ENCODE peak calls at places on chromosomes 4 and X, in seven cellular contexts. X, O, R, Q, C, K and N are unnamed samples.
A peak's percentile ranks its signal among the peaks of the same experiment; 100 is the strongest.

GRCh38 chr4:163113921-163114703 is 52.6 kb downstream of the NAF1 start:
- DNase-seq in R (no peak), K (no peak), O (no peak), C (no peak), Q (no peak), X (no peak), N (no peak)

GRCh38 chrX:41695464-41695863 is 6.7 kb downstream of the GPR34 start:
- DNase-seq in C (no peak), K (no peak), O (no peak), X (peak; percentile 4), Q (no peak), R (no peak), N (no peak)

GRCh38 chr4:80192937-80193336 is 4.4 kb upstream of the PRDM8 start:
- DNase-seq in O (no peak), R (no peak), C (no peak), Q (no peak), K (no peak), X (no peak), N (no peak)

GRCh38 chr4:101792056-101792575 is 1.6 kb downstream of the BANK1 start:
- DNase-seq in K (no peak), C (no peak), O (no peak), Q (no peak), X (no peak), R (no peak), N (no peak)

GRCh38 chrX:129797251-129797906 is 17.6 kb downstream of the SASH3 start:
- DNase-seq in C (no peak), X (no peak), K (no peak), R (no peak), O (no peak), Q (no peak), N (no peak)

GRCh38 chrX:107228486-107228819 is 22.0 kb downstream of the DNAAF6 start:
- DNase-seq in C (no peak), O (no peak), Q (no peak), K (no peak), R (no peak), X (no peak), N (no peak)

GRCh38 chrX:16022580-16023170 is 100.7 kb upstream of the GRPR start:
- DNase-seq in R (no peak), K (no peak), C (no peak), X (no peak), O (no peak), Q (no peak), N (no peak)

GRCh38 chr4:54719378-54719777 is 61.6 kb downstream of the KIT start:
- DNase-seq in X (no peak), C (no peak), R (no peak), Q (no peak), K (no peak), O (no peak), N (peak; percentile 11)

GRCh38 chr4:153809307-153809706 is 20.4 kb upstream of the SFRP2 start:
- DNase-seq in R (no peak), X (no peak), O (no peak), C (no peak), K (no peak), Q (peak; percentile 55), N (no peak)

GRCh38 chrX:85024562-85024961 is 20.9 kb downstream of the APOOL start:
- DNase-seq in C (no peak), O (no peak), R (no peak), Q (no peak), X (no peak), K (no peak), N (no peak)

GRCh38 chr4:76301068-76301774 is 5.3 kb upstream of the STBD1 start:
- DNase-seq in K (no peak), O (no peak), R (no peak), X (no peak), C (no peak), Q (peak; percentile 96), N (peak; percentile 67)

GRCh38 chr4:119046263-119046662 is 89.4 kb upstream of the MYOZ2 start:
- DNase-seq in R (peak; percentile 91), O (no peak), C (no peak), Q (no peak), K (peak; percentile 89), X (no peak), N (no peak)

GRCh38 chr4:84498203-84499026 is 677 bp downstream of the NKX6-1 start:
- DNase-seq in O (no peak), X (peak; percentile 63), Q (no peak), K (peak; percentile 62), C (no peak), R (peak; percentile 58), N (no peak)

GRCh38 chrX:141405486-141405877 is 163.2 kb upstream of the SPANXC start:
- DNase-seq in Q (no peak), C (no peak), O (no peak), K (no peak), R (no peak), X (no peak), N (peak; percentile 2)

GRCh38 chr4:179989975-179990374 is 2253.2 kb upstream of the TENM3 start:
- DNase-seq in C (no peak), X (no peak), O (no peak), K (no peak), Q (peak; percentile 84), R (no peak), N (no peak)

GRCh38 chr4:133151681-133152329 is 2.7 kb downstream of the PCDH10 start:
- DNase-seq in O (no peak), Q (no peak), X (peak; percentile 75), C (no peak), R (peak; percentile 45), K (peak; percentile 58), N (peak; percentile 9)

GRCh38 chrX:34859191-34859590 is 83.4 kb upstream of the FAM47B start:
- DNase-seq in C (no peak), O (no peak), X (no peak), R (no peak), K (no peak), Q (no peak), N (no peak)

GRCh38 chr4:24067781-24068193 is 177.9 kb upstream of the PPARGC1A start:
- DNase-seq in O (no peak), K (peak; percentile 43), Q (no peak), R (no peak), X (no peak), C (no peak), N (peak; percentile 38)

GRCh38 chr4:174005422-174005821 is 278.0 kb downstream of the FBXO8 start:
- DNase-seq in O (no peak), R (no peak), Q (no peak), X (no peak), C (no peak), K (peak; percentile 20), N (no peak)

GRCh38 chr4:44447563-44448504 is 775 bp downstream of the KCTD8 start:
- DNase-seq in O (no peak), R (peak; percentile 39), K (peak; percentile 72), Q (peak; percentile 2), X (peak; percentile 65), C (peak; percentile 16), N (no peak)

GRCh38 chr4:169059294-169060201 is 49.5 kb upstream of the CBR4 start:
- DNase-seq in R (peak; percentile 51), K (peak; percentile 82), O (no peak), X (no peak), C (no peak), Q (no peak), N (no peak)

GRCh38 chr4:57291911-57292310 is 181.7 kb upstream of the IGFBP7 start:
- DNase-seq in X (no peak), C (no peak), O (no peak), R (no peak), K (no peak), Q (no peak), N (no peak)

GRCh38 chr4:76640252-76640925 is 205.4 kb downstream of the SHROOM3 start:
- DNase-seq in C (no peak), K (no peak), Q (no peak), R (no peak), O (no peak), X (peak; percentile 29), N (no peak)

GRCh38 chrX:139448996-139449395 is 81.5 kb upstream of the F9 start:
- DNase-seq in Q (no peak), O (no peak), C (no peak), R (no peak), K (no peak), X (no peak), N (no peak)

GRCh38 chr4:68184923-68185322 is 55.3 kb upstream of the TMPRSS11F start:
- DNase-seq in O (no peak), R (no peak), K (no peak), Q (no peak), C (no peak), X (no peak), N (no peak)

GRCh38 chr4:125387770-125388169 is 73.0 kb downstream of the FAT4 start:
- DNase-seq in O (no peak), C (no peak), Q (no peak), K (no peak), X (no peak), R (no peak), N (no peak)

GRCh38 chr4:13525606-13526281 is 18.6 kb downstream of the NKX3-2 start:
- DNase-seq in X (peak; percentile 38), C (no peak), K (no peak), O (no peak), Q (no peak), R (no peak), N (no peak)

GRCh38 chr4:145102619-145103018 is 4.5 kb downstream of the ABCE1 start:
- DNase-seq in Q (no peak), X (no peak), C (no peak), R (no peak), K (no peak), O (no peak), N (no peak)
- H3K4me3 ChIP-seq in Q (no peak overlapping the region), X (no peak overlapping the region), C (no peak overlapping the region), R (no peak overlapping the region), K (no peak overlapping the region), O (no peak overlapping the region), N (no peak overlapping the region)

DNA sequence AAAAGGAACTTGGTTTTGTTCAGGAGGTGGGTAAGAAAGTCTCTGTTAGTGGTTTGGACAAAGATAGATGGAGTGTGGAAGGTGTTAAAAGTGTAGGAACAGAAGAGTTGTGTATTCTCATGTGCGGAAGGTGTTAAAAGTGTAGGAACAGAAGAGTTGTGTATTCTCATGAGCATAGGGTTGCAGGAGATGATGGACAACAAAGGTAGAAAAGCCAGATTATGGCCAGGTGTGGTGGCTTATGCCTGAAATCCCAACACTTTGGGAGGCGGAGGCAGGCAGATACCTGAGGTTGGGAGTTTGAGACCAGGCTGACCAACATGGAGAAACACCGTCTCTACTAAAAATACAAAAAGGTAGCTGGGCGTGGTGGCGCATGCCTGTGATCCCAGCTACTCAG is 2.5 kb downstream of the RPL34 start:
- DNase-seq in K (no peak), R (no peak), O (no peak), X (no peak), Q (no peak), C (no peak), N (no peak)
- H3K4me3 ChIP-seq in K (no peak overlapping the region), R (no peak overlapping the region), O (no peak overlapping the region), X (peak overlapping the region; percentile 94), Q (peak overlapping the region; percentile 99), C (no peak overlapping the region), N (peak overlapping the region; percentile 29)

DNA sequence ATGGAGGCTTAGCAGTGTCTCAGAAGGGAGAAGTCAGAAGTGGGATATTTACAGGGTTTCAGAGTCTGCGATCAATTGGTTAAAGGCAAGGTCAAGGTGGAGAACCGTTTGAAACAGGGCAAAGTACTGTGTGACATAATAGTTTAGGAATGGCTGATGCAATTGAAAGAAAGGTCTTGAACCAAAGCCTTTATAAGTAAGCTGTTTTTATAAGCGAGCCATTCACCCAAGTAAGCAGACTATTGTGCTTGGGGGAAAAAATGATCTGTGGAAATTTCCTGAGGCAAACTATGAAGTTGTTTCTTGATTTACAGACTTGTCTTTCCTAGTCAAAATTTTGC is 327.3 kb downstream of the CAMK2D start:
- DNase-seq in C (no peak), Q (no peak), O (no peak), R (no peak), X (no peak), K (no peak), N (no peak)
- H3K4me3 ChIP-seq in C (no peak overlapping the region), Q (no peak overlapping the region), O (no peak overlapping the region), R (no peak overlapping the region), X (no peak overlapping the region), K (no peak overlapping the region), N (no peak overlapping the region)

GRCh38 chr4:86181585-86181984 is 178.3 kb downstream of the MAPK10 start:
- DNase-seq in X (no peak), Q (no peak), C (no peak), K (no peak), O (no peak), R (no peak), N (peak; percentile 53)
- H3K4me3 ChIP-seq in X (no peak overlapping the region), Q (no peak overlapping the region), C (no peak overlapping the region), K (no peak overlapping the region), O (no peak overlapping the region), R (no peak overlapping the region), N (no peak overlapping the region)